ENCODE peak calls at places on chromosomes 12 and 14, in seven cellular contexts. F, D, Z, N, S, J and K are unnamed samples.

GRCh38 chr14:50232276-50232642 is 881 bp upstream of the SOS2 start:
- DNase-seq in J (no peak), D (peak), F (no peak), N (no peak), S (no peak), Z (no peak), K (no peak)

GRCh38 chr12:132597333-132598283 is 12.8 kb downstream of the LRCOL1 start:
- DNase-seq in F (peak), J (peak), S (no peak), N (peak), D (peak), Z (peak), K (no peak)

GRCh38 chr12:11953523-11953922 is 117.2 kb upstream of the BCL2L14 start:
- DNase-seq in F (no peak), S (no peak), D (peak), Z (no peak), N (no peak), J (no peak), K (peak)

GRCh38 chr14:58942516-58942915 is 246.0 kb upstream of the DAAM1 start:
- DNase-seq in S (no peak), J (peak), N (no peak), D (no peak), Z (no peak), F (peak), K (no peak)

GRCh38 chr14:103624860-103625259 is 4.2 kb upstream of the KLC1 start:
- DNase-seq in N (peak), S (no peak), Z (peak), F (peak), D (peak), J (peak), K (no peak)

GRCh38 chr14:69489495-69489894 is 5.0 kb downstream of the PLEKHD1 start:
- DNase-seq in Z (no peak), F (no peak), D (no peak), J (no peak), S (no peak), N (no peak), K (no peak)

GRCh38 chr14:75282166-75282547 is 3.5 kb downstream of the FOS start:
- DNase-seq in F (peak), D (no peak), Z (no peak), S (no peak), J (no peak), N (no peak), K (no peak)

GRCh38 chr14:50321009-50321660 is 9.0 kb downstream of the DMAC2L start:
- DNase-seq in N (peak), J (peak), F (peak), D (peak), S (no peak), Z (peak), K (peak)

GRCh38 chr12:108201808-108202207 is 72.7 kb downstream of the WSCD2 start:
- DNase-seq in N (no peak), J (no peak), F (no peak), Z (no peak), D (no peak), S (no peak), K (peak)

GRCh38 chr14:52043690-52044089 is 25.2 kb downstream of the NID2 start:
- DNase-seq in S (no peak), F (peak), N (no peak), Z (peak), D (peak), J (no peak), K (no peak)

GRCh38 chr12:122749569-122750332 is 2.9 kb upstream of the DENR start:
- DNase-seq in D (peak), Z (no peak), F (peak), N (no peak), S (no peak), J (peak), K (no peak)

GRCh38 chr12:4856556-4856955 is 53.1 kb upstream of the KCNA1 start:
- DNase-seq in D (no peak), F (no peak), S (no peak), N (no peak), Z (no peak), J (no peak), K (no peak)

GRCh38 chr12:104207416-104207941 is 8.1 kb upstream of the TXNRD1 start:
- DNase-seq in J (no peak), D (no peak), S (no peak), Z (no peak), N (no peak), F (no peak), K (no peak)

GRCh38 chr14:88128811-88129210 is 123.9 kb downstream of the GPR65 start:
- DNase-seq in J (peak), Z (no peak), S (no peak), N (no peak), D (no peak), F (peak), K (no peak)

GRCh38 chr12:70854871-70855578 is 65.5 kb downstream of the PTPRR start:
- DNase-seq in N (no peak), F (no peak), D (no peak), Z (no peak), J (no peak), S (no peak), K (no peak)

GRCh38 chr12:121132601-121133481 is at the start of gene P2RX7:
- DNase-seq in Z (peak), D (peak), F (peak), S (peak), J (peak), N (peak), K (peak)

GRCh38 chr12:58745348-58746125 is 174.8 kb downstream of the LRIG3 start:
- DNase-seq in D (no peak), S (no peak), Z (no peak), N (no peak), J (peak), F (peak), K (no peak)

GRCh38 chr14:38556321-38556720 is 300.4 kb upstream of the CLEC14A start:
- DNase-seq in F (no peak), D (no peak), N (no peak), S (no peak), J (no peak), Z (no peak), K (no peak)

GRCh38 chr14:104137297-104138097 is 890 bp upstream of the KIF26A start:
- DNase-seq in J (peak), Z (peak), D (peak), S (peak), N (peak), F (peak), K (peak)

GRCh38 chr14:89401783-89402182 is 15.2 kb downstream of the FOXN3 start:
- DNase-seq in N (no peak), J (no peak), Z (no peak), S (no peak), D (no peak), F (no peak), K (no peak)

GRCh38 chr12:85641796-85642195 is 194.4 kb downstream of the RASSF9 start:
- DNase-seq in F (peak), N (no peak), Z (no peak), S (no peak), J (peak), D (no peak), K (no peak)

GRCh38 chr14:64701660-64702059 is 2.6 kb upstream of the PLEKHG3 start:
- DNase-seq in J (no peak), Z (no peak), S (no peak), F (no peak), D (no peak), N (no peak), K (no peak)

GRCh38 chr12:11743333-11743732 is 93.9 kb downstream of the ETV6 start:
- DNase-seq in J (no peak), S (no peak), Z (no peak), F (no peak), N (no peak), D (no peak), K (no peak)

GRCh38 chr12:2318286-2318685 is 265.5 kb downstream of the CACNA1C start:
- DNase-seq in J (no peak), D (no peak), N (no peak), S (no peak), F (no peak), Z (no peak), K (no peak)

GRCh38 chr12:122994140-122994675 is 13.7 kb downstream of the ARL6IP4 start:
- DNase-seq in J (no peak), D (no peak), S (no peak), Z (no peak), N (no peak), F (no peak), K (no peak)

GRCh38 chr12:125346361-125346760 is 281.1 kb downstream of the AACS start:
- DNase-seq in N (no peak), J (no peak), F (no peak), D (no peak), Z (no peak), S (no peak), K (no peak)

GRCh38 chr12:12803186-12803585 is 10.0 kb upstream of the DDX47 start:
- DNase-seq in D (peak), F (peak), Z (peak), S (no peak), N (peak), J (peak), K (no peak)

GRCh38 chr12:27344246-27344645 is 11.6 kb downstream of the BMAL2 start:
- DNase-seq in S (no peak), F (no peak), N (no peak), D (no peak), Z (no peak), J (no peak), K (peak)

GRCh38 chr12:109604902-109605536 is 31.4 kb downstream of the MVK start:
- DNase-seq in D (peak), N (no peak), Z (no peak), J (no peak), F (no peak), S (no peak), K (peak)

GRCh38 chr14:69133206-69134125 is 19.5 kb downstream of the DCAF5 start:
- DNase-seq in D (no peak), S (no peak), N (no peak), F (peak), Z (peak), J (peak), K (no peak)

GRCh38 chr12:23564454-23564853 is 385.0 kb downstream of the SOX5 start:
- DNase-seq in F (no peak), J (no peak), S (no peak), D (peak), N (no peak), Z (no peak), K (peak)

GRCh38 chr14:100140452-100141132 is 18.9 kb downstream of the DEGS2 start:
- DNase-seq in D (peak), N (no peak), Z (no peak), S (no peak), F (no peak), J (peak), K (no peak)

GRCh38 chr14:34853041-34853440 is 22.1 kb downstream of the BAZ1A start:
- DNase-seq in J (peak), Z (no peak), F (no peak), D (no peak), S (no peak), N (no peak), K (no peak)

GRCh38 chr14:52840916-52841315 is 49.5 kb upstream of the GNPNAT1 start:
- DNase-seq in S (peak), D (no peak), F (peak), Z (peak), J (peak), N (no peak), K (no peak)

GRCh38 chr12:111467862-111468245 is 62.1 kb downstream of the SH2B3 start:
- DNase-seq in N (no peak), D (no peak), S (no peak), J (peak), F (no peak), Z (no peak), K (no peak)

GRCh38 chr12:95529693-95530225 is 21.5 kb downstream of the USP44 start:
- DNase-seq in S (no peak), J (peak), F (no peak), D (no peak), N (no peak), Z (no peak), K (no peak)

GRCh38 chr14:41873379-41874034 is 266.8 kb downstream of the LRFN5 start:
- DNase-seq in S (no peak), N (no peak), F (peak), D (no peak), J (peak), Z (no peak), K (no peak)

GRCh38 chr14:97719931-97720330 is 922.7 kb downstream of the VRK1 start:
- DNase-seq in Z (no peak), F (no peak), N (peak), J (no peak), D (no peak), S (no peak), K (no peak)

GRCh38 chr14:35229495-35230089 is 62.6 kb upstream of the PSMA6 start:
- DNase-seq in F (peak), S (no peak), J (peak), D (peak), N (no peak), Z (peak), K (peak)